ENCODE peak calls at places on chromosomes 5 and 9, in eight cellular contexts. E is BJ, M is astrocyte of the cerebellum, N is lung, S is retinal pigment epithelial cell, Q is GM12865, P is choroid plexus epithelial cell, G is NB4. Y is an unnamed sample.

GRCh38 chr5:114055318-114055788 is 306.5 kb upstream of the KCNN2 start:
- DNase-seq in E (no peak), M (peak; percentile 26), N (no peak), S (no peak), Q (no peak), P (peak; percentile 62), G (no peak), Y (no peak)

GRCh38 chr9:35484406-35484805 is 5.5 kb upstream of the RUSC2 start:
- DNase-seq in E (no peak), M (no peak), N (no peak), S (no peak), Q (no peak), P (no peak), G (no peak), Y (no peak)

GRCh38 chr5:124871299-124871698 is 124.9 kb upstream of the ZNF608 start:
- DNase-seq in E (no peak), M (peak; percentile 59), N (no peak), S (no peak), Q (no peak), P (no peak), G (no peak), Y (no peak)

GRCh38 chr9:3323714-3324113 is 202.1 kb downstream of the RFX3 start:
- DNase-seq in E (no peak), M (no peak), N (no peak), S (no peak), Q (no peak), P (no peak), G (no peak), Y (no peak)

GRCh38 chr9:109894921-109895758 is 115.1 kb downstream of the PALM2AKAP2 start:
- DNase-seq in E (peak; percentile 33), M (peak; percentile 40), N (no peak), S (no peak), Q (peak; percentile 74), P (peak; percentile 34), G (peak; percentile 70), Y (peak; percentile 25)

GRCh38 chr9:69265891-69266290 is 59.1 kb upstream of the ENTREP1 start:
- DNase-seq in E (no peak), M (no peak), N (no peak), S (no peak), Q (no peak), P (no peak), G (no peak), Y (no peak)

GRCh38 chr9:122445155-122445749 is 32.5 kb downstream of the OR1J1 start:
- DNase-seq in E (peak; percentile 90), M (peak; percentile 31), N (no peak), S (no peak), Q (no peak), P (peak; percentile 87), G (no peak), Y (no peak)

GRCh38 chr9:121718063-121718462 is 66.6 kb downstream of the DAB2IP start:
- DNase-seq in E (no peak), M (no peak), N (no peak), S (no peak), Q (no peak), P (no peak), G (peak; percentile 52), Y (no peak)

GRCh38 chr9:84609779-84610178 is 59.8 kb upstream of the NTRK2 start:
- DNase-seq in E (no peak), M (no peak), N (no peak), S (no peak), Q (no peak), P (no peak), G (no peak), Y (no peak)

GRCh38 chr9:108057421-108058136 is 568.0 kb upstream of the KLF4 start:
- DNase-seq in E (peak; percentile 89), M (peak; percentile 87), N (peak; percentile 36), S (peak; percentile 21), Q (no peak), P (peak; percentile 98), G (peak; percentile 39), Y (no peak)

GRCh38 chr9:91483189-91483691 is 59.6 kb upstream of the NFIL3 start:
- DNase-seq in E (no peak), M (no peak), N (no peak), S (no peak), Q (no peak), P (no peak), G (no peak), Y (peak; percentile 63)

GRCh38 chr9:135077497-135078200 is 9.8 kb upstream of the OLFM1 start:
- DNase-seq in E (no peak), M (no peak), N (no peak), S (no peak), Q (no peak), P (peak; percentile 24), G (peak; percentile 85), Y (no peak)

GRCh38 chr5:58315794-58316193 is 144.1 kb downstream of the PLK2 start:
- DNase-seq in E (no peak), M (no peak), N (no peak), S (no peak), Q (no peak), P (no peak), G (no peak), Y (no peak)

GRCh38 chr5:133402781-133403180 is 209.6 kb downstream of the FSTL4 start:
- DNase-seq in E (no peak), M (no peak), N (peak; percentile 16), S (no peak), Q (no peak), P (no peak), G (no peak), Y (no peak)

GRCh38 chr5:149374801-149375200 is 4.3 kb downstream of the IL17B start:
- DNase-seq in E (no peak), M (no peak), N (no peak), S (no peak), Q (no peak), P (no peak), G (no peak), Y (no peak)

GRCh38 chr5:76175051-76175666 is 92.0 kb downstream of the SV2C start:
- DNase-seq in E (no peak), M (peak; percentile 8), N (peak; percentile 38), S (no peak), Q (peak; percentile 80), P (peak; percentile 78), G (peak; percentile 65), Y (no peak)

GRCh38 chr5:1725641-1726468 is 73.8 kb downstream of the MRPL36 start:
- DNase-seq in E (no peak), M (no peak), N (no peak), S (no peak), Q (no peak), P (no peak), G (no peak), Y (no peak)

GRCh38 chr9:17930091-17930490 is 351.2 kb downstream of the SH3GL2 start:
- DNase-seq in E (no peak), M (no peak), N (no peak), S (no peak), Q (no peak), P (no peak), G (no peak), Y (no peak)
- H3K4me3 ChIP-seq in E (no peak overlapping the region), M (no peak overlapping the region), N (no peak overlapping the region), S (no peak overlapping the region), Q (no peak overlapping the region), P (no peak overlapping the region), G (no peak overlapping the region), Y (no peak overlapping the region)

GRCh38 chr5:113048931-113049330 is 72.3 kb downstream of the DCP2 start:
- DNase-seq in E (no peak), M (no peak), N (no peak), S (no peak), Q (no peak), P (no peak), G (no peak), Y (no peak)

GRCh38 chr5:113044776-113045175 is 68.2 kb downstream of the DCP2 start:
- DNase-seq in E (no peak), M (no peak), N (no peak), S (no peak), Q (no peak), P (no peak), G (no peak), Y (no peak)

GRCh38 chr5:113050606-113051391 is 74.2 kb downstream of the DCP2 start:
- DNase-seq in E (peak; percentile 67), M (peak; percentile 57), N (no peak), S (no peak), Q (no peak), P (peak; percentile 80), G (no peak), Y (no peak)

GRCh38 chr5:113047733-113048652 is 71.4 kb downstream of the DCP2 start:
- DNase-seq in E (no peak), M (no peak), N (no peak), S (no peak), Q (peak; percentile 51), P (no peak), G (no peak), Y (no peak)

DNA sequence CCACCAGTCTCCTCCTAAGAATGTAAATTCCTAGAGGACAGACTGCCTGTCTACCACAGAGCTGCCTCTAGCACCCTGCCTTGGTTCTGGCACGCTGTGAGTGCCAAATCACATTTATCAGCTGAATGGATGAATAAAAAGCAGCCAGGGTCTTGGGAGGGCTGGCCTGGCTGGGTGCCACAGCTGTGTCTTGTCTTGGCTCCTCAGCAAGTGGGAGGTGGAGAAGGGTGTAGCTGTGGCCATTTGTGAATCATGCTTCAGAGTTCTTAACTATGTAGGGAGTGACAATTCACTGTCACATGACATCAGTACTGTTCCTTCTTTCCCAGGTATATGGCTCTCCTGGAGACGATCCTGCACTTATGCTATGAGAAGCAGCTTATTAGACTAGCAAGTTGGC is 70.6 kb downstream of the DCP2 start:
- DNase-seq in E (no peak), M (no peak), N (no peak), S (peak; percentile 33), Q (no peak), P (peak; percentile 51), G (no peak), Y (no peak)
- H3K4me3 ChIP-seq in E (no peak overlapping the region), M (no peak overlapping the region), N (no peak overlapping the region), S (no peak overlapping the region), Q (no peak overlapping the region), P (no peak overlapping the region), G (no peak overlapping the region), Y (no peak overlapping the region)

DNA sequence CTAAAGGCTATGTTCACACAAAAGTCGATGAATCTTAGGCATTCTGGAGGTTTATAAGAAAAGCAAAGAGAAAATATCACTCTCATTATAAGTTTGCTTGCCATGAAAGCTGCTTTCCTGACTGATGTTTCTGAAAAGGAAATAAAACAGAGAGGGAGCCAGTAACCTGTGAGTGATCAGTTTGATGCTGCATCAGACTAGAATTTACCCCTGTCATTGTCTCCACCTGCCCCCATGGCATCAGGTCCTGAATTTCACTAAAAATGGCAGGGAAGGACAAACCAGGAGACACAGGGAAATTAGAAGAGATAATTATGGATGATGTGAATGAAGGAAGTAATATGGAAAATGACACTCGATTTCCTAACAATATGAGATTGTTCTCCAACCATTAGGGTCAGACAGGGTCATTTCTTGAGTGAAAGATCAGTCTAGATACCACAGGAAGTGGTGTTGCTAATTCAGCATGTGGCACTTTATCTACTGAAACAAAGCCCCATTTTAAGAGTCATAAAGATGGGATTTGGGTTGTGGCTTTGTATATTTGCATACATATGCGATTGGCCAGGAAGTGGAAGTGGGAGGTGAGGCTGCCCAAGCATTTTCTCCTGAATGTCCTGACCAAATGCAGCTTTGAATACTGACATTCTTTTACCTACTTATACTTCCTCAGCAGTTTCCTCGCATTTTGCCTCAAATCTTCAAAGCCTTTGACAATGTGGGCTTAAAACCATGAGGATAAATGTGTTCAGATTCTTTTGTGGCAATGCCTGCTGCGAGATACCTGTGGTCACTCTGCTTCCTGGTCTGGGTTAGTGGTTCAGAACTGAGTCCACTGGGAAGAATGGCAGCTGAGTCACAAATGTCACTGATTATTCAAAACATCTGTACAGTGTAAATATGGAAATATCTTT is 29.7 kb downstream of the MEGF10 start:
- DNase-seq in E (no peak), M (peak; percentile 69), N (no peak), S (peak; percentile 46), Q (peak; percentile 75), P (peak; percentile 26), G (peak; percentile 66), Y (no peak)
- H3K4me3 ChIP-seq in E (no peak overlapping the region), M (no peak overlapping the region), N (no peak overlapping the region), S (no peak overlapping the region), Q (no peak overlapping the region), P (no peak overlapping the region), G (no peak overlapping the region), Y (no peak overlapping the region)

GRCh38 chr5:51377151-51378060 is 5.8 kb upstream of the ISL1 start:
- DNase-seq in E (no peak), M (no peak), N (no peak), S (no peak), Q (no peak), P (no peak), G (no peak), Y (no peak)
- H3K4me3 ChIP-seq in E (no peak overlapping the region), M (no peak overlapping the region), N (no peak overlapping the region), S (no peak overlapping the region), Q (no peak overlapping the region), P (no peak overlapping the region), G (no peak overlapping the region), Y (no peak overlapping the region)

Y was measured in thoracic aorta.